ENCODE peak calls at places on chromosomes 6 and 20, in ten cellular contexts. One of them, this sample, is unnamed.

GRCh38 chr6:44558315-44559227 is 171.1 kb downstream of the CDC5L start:
- DNase-seq in cardiac muscle cell: peak
- DNase-seq in endodermal cell: no peak
- DNase-seq in brain microvascular endothelial cell: no peak
- DNase-seq in osteoblast: peak
- DNase-seq in hepatocyte: no peak
- DNase-seq in tibial artery: peak
- DNase-seq in heart left ventricle: no peak
- DNase-seq in Peyer's patch: no peak
- DNase-seq in heart right ventricle: no peak
- DNase-seq in this sample: no peak

GRCh38 chr6:36793296-36793912 is 45.8 kb downstream of the CPNE5 start:
- DNase-seq in cardiac muscle cell: no peak
- DNase-seq in endodermal cell: no peak
- DNase-seq in brain microvascular endothelial cell: no peak
- DNase-seq in osteoblast: peak
- DNase-seq in hepatocyte: no peak
- DNase-seq in tibial artery: no peak
- DNase-seq in heart left ventricle: no peak
- DNase-seq in Peyer's patch: no peak
- DNase-seq in heart right ventricle: no peak
- DNase-seq in this sample: no peak

GRCh38 chr6:129133770-129134192 is 250.8 kb downstream of the LAMA2 start:
- DNase-seq in cardiac muscle cell: peak
- DNase-seq in endodermal cell: no peak
- DNase-seq in brain microvascular endothelial cell: peak
- DNase-seq in osteoblast: peak
- DNase-seq in hepatocyte: no peak
- DNase-seq in tibial artery: no peak
- DNase-seq in heart left ventricle: no peak
- DNase-seq in Peyer's patch: no peak
- DNase-seq in heart right ventricle: no peak
- DNase-seq in this sample: no peak

GRCh38 chr6:169950558-169950957 is 199.1 kb downstream of the ERMARD start:
- DNase-seq in cardiac muscle cell: peak
- DNase-seq in endodermal cell: peak
- DNase-seq in brain microvascular endothelial cell: no peak
- DNase-seq in osteoblast: peak
- DNase-seq in hepatocyte: no peak
- DNase-seq in tibial artery: no peak
- DNase-seq in heart left ventricle: no peak
- DNase-seq in Peyer's patch: peak
- DNase-seq in heart right ventricle: no peak
- DNase-seq in this sample: peak

GRCh38 chr20:41692479-41693135 is 74.4 kb upstream of the CHD6 start:
- DNase-seq in cardiac muscle cell: peak
- DNase-seq in endodermal cell: peak
- DNase-seq in brain microvascular endothelial cell: peak
- DNase-seq in osteoblast: peak
- DNase-seq in hepatocyte: peak
- DNase-seq in tibial artery: peak
- DNase-seq in heart left ventricle: peak
- DNase-seq in Peyer's patch: peak
- DNase-seq in heart right ventricle: peak
- DNase-seq in this sample: peak

GRCh38 chr6:7591770-7592169 is 1.8 kb downstream of the SNRNP48 start:
- DNase-seq in cardiac muscle cell: no peak
- DNase-seq in endodermal cell: no peak
- DNase-seq in brain microvascular endothelial cell: no peak
- DNase-seq in osteoblast: no peak
- DNase-seq in hepatocyte: no peak
- DNase-seq in tibial artery: no peak
- DNase-seq in heart left ventricle: no peak
- DNase-seq in Peyer's patch: no peak
- DNase-seq in heart right ventricle: no peak
- DNase-seq in this sample: no peak

GRCh38 chr6:134052776-134053120 is 324 bp upstream of the SLC2A12 start:
- DNase-seq in cardiac muscle cell: no peak
- DNase-seq in endodermal cell: no peak
- DNase-seq in brain microvascular endothelial cell: no peak
- DNase-seq in osteoblast: no peak
- DNase-seq in hepatocyte: no peak
- DNase-seq in tibial artery: no peak
- DNase-seq in heart left ventricle: no peak
- DNase-seq in Peyer's patch: no peak
- DNase-seq in heart right ventricle: no peak
- DNase-seq in this sample: no peak

GRCh38 chr6:153872946-153873345 is 166.1 kb upstream of the OPRM1 start:
- DNase-seq in cardiac muscle cell: no peak
- DNase-seq in endodermal cell: no peak
- DNase-seq in brain microvascular endothelial cell: no peak
- DNase-seq in osteoblast: no peak
- DNase-seq in hepatocyte: no peak
- DNase-seq in tibial artery: no peak
- DNase-seq in heart left ventricle: no peak
- DNase-seq in Peyer's patch: no peak
- DNase-seq in heart right ventricle: no peak
- DNase-seq in this sample: no peak

GRCh38 chr6:82025271-82025670 is 222.3 kb downstream of the IBTK start:
- DNase-seq in cardiac muscle cell: no peak
- DNase-seq in endodermal cell: no peak
- DNase-seq in brain microvascular endothelial cell: no peak
- DNase-seq in osteoblast: no peak
- DNase-seq in hepatocyte: no peak
- DNase-seq in tibial artery: no peak
- DNase-seq in heart left ventricle: no peak
- DNase-seq in Peyer's patch: no peak
- DNase-seq in heart right ventricle: no peak
- DNase-seq in this sample: no peak

GRCh38 chr6:123803456-123803861 is 206 bp upstream of the NKAIN2 start:
- DNase-seq in cardiac muscle cell: no peak
- DNase-seq in endodermal cell: no peak
- DNase-seq in brain microvascular endothelial cell: no peak
- DNase-seq in osteoblast: peak
- DNase-seq in hepatocyte: no peak
- DNase-seq in tibial artery: no peak
- DNase-seq in heart left ventricle: no peak
- DNase-seq in Peyer's patch: no peak
- DNase-seq in heart right ventricle: no peak
- DNase-seq in this sample: peak

GRCh38 chr6:38867726-38868125 is 152.6 kb downstream of the DNAH8 start:
- DNase-seq in cardiac muscle cell: no peak
- DNase-seq in endodermal cell: no peak
- DNase-seq in brain microvascular endothelial cell: no peak
- DNase-seq in osteoblast: no peak
- DNase-seq in hepatocyte: no peak
- DNase-seq in tibial artery: no peak
- DNase-seq in heart left ventricle: no peak
- DNase-seq in Peyer's patch: no peak
- DNase-seq in heart right ventricle: no peak
- DNase-seq in this sample: peak

GRCh38 chr6:38876470-38876869 is 161.4 kb downstream of the DNAH8 start:
- DNase-seq in cardiac muscle cell: peak
- DNase-seq in endodermal cell: no peak
- DNase-seq in brain microvascular endothelial cell: no peak
- DNase-seq in osteoblast: no peak
- DNase-seq in hepatocyte: no peak
- DNase-seq in tibial artery: no peak
- DNase-seq in heart left ventricle: no peak
- DNase-seq in Peyer's patch: no peak
- DNase-seq in heart right ventricle: no peak
- DNase-seq in this sample: no peak

DNA sequence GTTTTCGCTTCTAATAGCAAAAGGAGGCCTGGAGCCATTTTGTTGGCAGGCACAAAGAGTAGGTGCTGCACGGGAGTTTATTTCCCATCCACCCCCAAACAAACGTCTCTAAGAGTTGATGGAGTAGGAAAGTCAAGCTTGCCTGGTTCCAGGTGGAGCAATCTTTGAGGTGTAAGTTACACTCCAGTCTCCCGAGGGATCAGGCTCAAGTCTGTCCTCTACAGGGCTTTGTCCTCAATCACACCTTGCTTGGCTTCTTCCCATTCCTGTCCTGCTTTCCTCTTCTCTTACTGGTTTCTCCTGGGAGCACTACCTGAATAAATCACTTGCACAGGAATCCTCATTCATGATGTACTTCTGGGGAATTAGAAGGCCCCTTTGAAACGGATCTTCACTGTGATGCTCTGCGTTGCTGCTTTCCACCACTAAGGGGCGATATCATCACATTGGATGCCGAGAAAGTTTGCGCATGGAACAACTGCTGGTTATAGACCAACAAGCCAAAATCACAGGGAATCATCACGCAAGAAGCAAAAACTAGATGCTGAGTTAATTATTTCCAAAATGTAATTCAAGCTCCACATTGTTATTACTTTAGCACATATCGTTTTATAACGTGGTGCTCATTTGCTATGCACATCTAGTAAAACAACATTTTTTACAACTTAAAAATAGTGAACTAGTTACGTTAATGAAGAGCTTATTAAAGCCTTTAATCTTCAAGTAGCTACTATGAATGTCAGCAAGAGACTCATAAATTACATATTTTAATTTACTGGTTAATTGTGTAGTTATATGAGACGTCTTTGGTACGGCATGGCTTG is 156.8 kb downstream of the DNAH8 start:
- DNase-seq in cardiac muscle cell: peak
- DNase-seq in endodermal cell: peak
- DNase-seq in brain microvascular endothelial cell: peak
- DNase-seq in osteoblast: peak
- DNase-seq in hepatocyte: peak
- DNase-seq in tibial artery: no peak
- DNase-seq in heart left ventricle: no peak
- DNase-seq in Peyer's patch: peak
- DNase-seq in heart right ventricle: no peak
- DNase-seq in this sample: peak
- TF ChIP-seq CTCF in cardiac muscle cell: peak
- TF ChIP-seq CTCF in endodermal cell: peak
- TF ChIP-seq CTCF in brain microvascular endothelial cell: peak
- TF ChIP-seq CTCF in osteoblast: peak
- TF ChIP-seq CTCF in hepatocyte: peak
- TF ChIP-seq CTCF in tibial artery: peak
- TF ChIP-seq CTCF in heart left ventricle: peak
- TF ChIP-seq CTCF in Peyer's patch: peak
- TF ChIP-seq CTCF in heart right ventricle: peak
- TF ChIP-seq CTCF in this sample: peak

DNA sequence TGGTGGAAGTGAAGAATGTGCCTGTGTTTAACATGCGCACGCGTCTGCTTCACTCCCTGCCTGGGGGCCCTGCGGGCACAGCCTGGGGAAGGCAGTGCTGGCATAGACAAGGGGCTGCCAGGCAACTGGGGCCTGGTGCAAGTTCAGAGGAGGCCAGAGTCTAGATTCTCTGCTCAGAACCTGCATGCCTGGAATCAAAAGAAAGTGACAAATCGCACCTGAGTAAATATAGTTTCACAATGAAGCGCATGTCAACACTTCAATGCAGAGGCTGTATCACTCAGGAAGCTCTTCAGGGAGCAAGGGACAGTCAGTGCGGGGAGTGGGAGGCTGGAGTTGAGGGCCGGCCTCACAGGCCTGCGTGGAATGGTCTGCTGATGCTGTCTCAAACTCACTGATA is 24.2 kb upstream of the PPP1R14C start:
- DNase-seq in cardiac muscle cell: no peak
- DNase-seq in endodermal cell: no peak
- DNase-seq in brain microvascular endothelial cell: no peak
- DNase-seq in osteoblast: no peak
- DNase-seq in hepatocyte: no peak
- DNase-seq in tibial artery: no peak
- DNase-seq in heart left ventricle: no peak
- DNase-seq in Peyer's patch: no peak
- DNase-seq in heart right ventricle: no peak
- DNase-seq in this sample: no peak
- H3K27ac ChIP-seq in cardiac muscle cell: no peak
- H3K27ac ChIP-seq in endodermal cell: no peak
- H3K27ac ChIP-seq in brain microvascular endothelial cell: no peak
- H3K27ac ChIP-seq in osteoblast: no peak
- H3K27ac ChIP-seq in hepatocyte: no peak
- H3K27ac ChIP-seq in tibial artery: no peak
- H3K27ac ChIP-seq in heart left ventricle: no peak
- H3K27ac ChIP-seq in Peyer's patch: no peak
- H3K27ac ChIP-seq in heart right ventricle: no peak
- H3K27ac ChIP-seq in this sample: peak

GRCh38 chr20:17571153-17571527 is 1.3 kb downstream of the DSTN start:
- DNase-seq in cardiac muscle cell: peak
- DNase-seq in endodermal cell: no peak
- DNase-seq in brain microvascular endothelial cell: no peak
- DNase-seq in osteoblast: no peak
- DNase-seq in hepatocyte: no peak
- DNase-seq in tibial artery: no peak
- DNase-seq in heart left ventricle: no peak
- DNase-seq in Peyer's patch: no peak
- DNase-seq in heart right ventricle: no peak
- DNase-seq in this sample: no peak

GRCh38 chr20:17568972-17569471 is 853 bp upstream of the DSTN start:
- DNase-seq in cardiac muscle cell: peak
- DNase-seq in endodermal cell: peak
- DNase-seq in brain microvascular endothelial cell: peak
- DNase-seq in osteoblast: peak
- DNase-seq in hepatocyte: peak
- DNase-seq in tibial artery: peak
- DNase-seq in heart left ventricle: peak
- DNase-seq in Peyer's patch: peak
- DNase-seq in heart right ventricle: peak
- DNase-seq in this sample: peak

GRCh38 chr20:17571967-17572638 is 2.2 kb downstream of the DSTN start:
- DNase-seq in cardiac muscle cell: no peak
- DNase-seq in endodermal cell: no peak
- DNase-seq in brain microvascular endothelial cell: no peak
- DNase-seq in osteoblast: no peak
- DNase-seq in hepatocyte: no peak
- DNase-seq in tibial artery: no peak
- DNase-seq in heart left ventricle: no peak
- DNase-seq in Peyer's patch: no peak
- DNase-seq in heart right ventricle: no peak
- DNase-seq in this sample: no peak

GRCh38 chr20:17569616-17570346 is at the start of gene DSTN:
- DNase-seq in cardiac muscle cell: peak
- DNase-seq in endodermal cell: peak
- DNase-seq in brain microvascular endothelial cell: peak
- DNase-seq in osteoblast: peak
- DNase-seq in hepatocyte: peak
- DNase-seq in tibial artery: peak
- DNase-seq in heart left ventricle: peak
- DNase-seq in Peyer's patch: peak
- DNase-seq in heart right ventricle: peak
- DNase-seq in this sample: peak

GRCh38 chr20:17570347-17571152 is 675 bp downstream of the DSTN start:
- DNase-seq in cardiac muscle cell: peak
- DNase-seq in endodermal cell: peak
- DNase-seq in brain microvascular endothelial cell: no peak
- DNase-seq in osteoblast: no peak
- DNase-seq in hepatocyte: peak
- DNase-seq in tibial artery: peak
- DNase-seq in heart left ventricle: peak
- DNase-seq in Peyer's patch: peak
- DNase-seq in heart right ventricle: peak
- DNase-seq in this sample: peak
- TF ChIP-seq CTCF in cardiac muscle cell: peak
- TF ChIP-seq CTCF in endodermal cell: no peak
- TF ChIP-seq CTCF in brain microvascular endothelial cell: no peak
- TF ChIP-seq CTCF in osteoblast: no peak
- TF ChIP-seq CTCF in hepatocyte: peak
- TF ChIP-seq CTCF in tibial artery: no peak
- TF ChIP-seq CTCF in heart left ventricle: no peak
- TF ChIP-seq CTCF in Peyer's patch: no peak
- TF ChIP-seq CTCF in heart right ventricle: peak
- TF ChIP-seq CTCF in this sample: no peak

GRCh38 chr6:491233-491632 is 99.7 kb downstream of the IRF4 start:
- DNase-seq in cardiac muscle cell: no peak
- DNase-seq in endodermal cell: no peak
- DNase-seq in brain microvascular endothelial cell: no peak
- DNase-seq in osteoblast: no peak
- DNase-seq in hepatocyte: no peak
- DNase-seq in tibial artery: no peak
- DNase-seq in heart left ventricle: no peak
- DNase-seq in Peyer's patch: peak
- DNase-seq in heart right ventricle: no peak
- DNase-seq in this sample: no peak
- H3K27ac ChIP-seq in cardiac muscle cell: no peak
- H3K27ac ChIP-seq in endodermal cell: no peak
- H3K27ac ChIP-seq in brain microvascular endothelial cell: no peak
- H3K27ac ChIP-seq in osteoblast: no peak
- H3K27ac ChIP-seq in hepatocyte: no peak
- H3K27ac ChIP-seq in tibial artery: no peak
- H3K27ac ChIP-seq in heart left ventricle: no peak
- H3K27ac ChIP-seq in Peyer's patch: no peak
- H3K27ac ChIP-seq in heart right ventricle: no peak
- H3K27ac ChIP-seq in this sample: no peak